ENCODE peak calls at places on chromosomes 1 and 21, in seven cellular contexts. K is fibroblast of pulmonary artery; X is transverse colon; C is activated T-helper 1 cell treated with anti-CD3 and anti-CD28 coated beads, Interleukin-12 subunit alpha, Interleukin-12 subunit beta, Interleukin-2, Interleukin-4 antibody, amounts not matched to agents 30 ng/mL and 10 ng/mL and 1 ng/mL, durations not matched to agents 14 hours and 24 hours and 36 hours; D is ACHN; O is foreskin fibroblast; A is stimulated activated naive B cell treated with anti-CD40 and anti-IgM and Interleukin-4, amounts not matched to agents 10 μg/mL and 1 μg/mL and 100 μg/mL, for 72 hours. N is an unnamed sample.

GRCh38 chr1:101025680-101026393 is at the start of gene DPH5:
- DNase-seq in D (peak), A (peak), O (peak), K (peak), C (peak), X (peak), N (peak)

GRCh38 chr1:78383923-78384322 is 106.9 kb upstream of the PTGFR start:
- DNase-seq in D (no peak), A (no peak), X (no peak), O (no peak), K (peak), C (no peak), N (no peak)

GRCh38 chr1:156090138-156090821 is 8.0 kb upstream of the MEX3A start:
- DNase-seq in O (no peak), A (no peak), C (no peak), D (no peak), X (no peak), K (no peak), N (no peak)

GRCh38 chr21:38742580-38743260 is 63.0 kb upstream of the ETS2 start:
- DNase-seq in X (no peak), A (no peak), D (no peak), O (no peak), K (peak), C (no peak), N (no peak)

GRCh38 chr1:47638713-47639112 is 200.9 kb downstream of the FOXD2 start:
- DNase-seq in A (no peak), X (no peak), O (no peak), C (no peak), D (no peak), K (no peak), N (no peak)

GRCh38 chr21:45695086-45695485 is 51.6 kb downstream of the PCBP3 start:
- DNase-seq in A (no peak), K (no peak), C (no peak), D (no peak), O (no peak), X (no peak), N (peak)

GRCh38 chr1:160720366-160720765 is 8.7 kb upstream of the CD48 start:
- DNase-seq in K (no peak), A (no peak), C (no peak), O (no peak), D (no peak), X (no peak), N (peak)

GRCh38 chr1:178142806-178143205 is 48.9 kb downstream of the RASAL2 start:
- DNase-seq in D (no peak), C (no peak), X (no peak), A (no peak), O (no peak), K (no peak), N (no peak)

N was measured in choroid plexus epithelial cell.